ENCODE peak calls at places on chromosome 18, in four cellular contexts. One of them, this sample, is unnamed.

GRCh38 chr18:37607281-37607680 is 41.7 kb upstream of the CELF4 start:
- DNase-seq in nephron progenitor cell: no peak
- DNase-seq in B cell: no peak
- DNase-seq in CD8-positive, alpha-beta T cell: no peak
- DNase-seq in this sample: no peak

GRCh38 chr18:10318686-10318960 is 135.8 kb upstream of the APCDD1 start:
- DNase-seq in nephron progenitor cell: no peak
- DNase-seq in CD8-positive, alpha-beta T cell: no peak
- DNase-seq in B cell: no peak
- DNase-seq in this sample: no peak

GRCh38 chr18:74796928-74797576 is 199.4 kb downstream of the ZNF407 start:
- DNase-seq in B cell: no peak
- DNase-seq in nephron progenitor cell: no peak
- DNase-seq in CD8-positive, alpha-beta T cell: no peak
- DNase-seq in this sample: no peak

GRCh38 chr18:34352385-34353163 is 127.9 kb upstream of the NOL4 start:
- DNase-seq in B cell: no peak
- DNase-seq in nephron progenitor cell: no peak
- DNase-seq in CD8-positive, alpha-beta T cell: no peak
- DNase-seq in this sample: no peak

GRCh38 chr18:11121426-11121825 is 27.9 kb downstream of the PIEZO2 start:
- DNase-seq in B cell: no peak
- DNase-seq in nephron progenitor cell: no peak
- DNase-seq in CD8-positive, alpha-beta T cell: no peak
- DNase-seq in this sample: no peak

GRCh38 chr18:3869848-3870247 is 419.9 kb downstream of the TGIF1 start:
- DNase-seq in nephron progenitor cell: no peak
- DNase-seq in B cell: no peak
- DNase-seq in CD8-positive, alpha-beta T cell: no peak
- DNase-seq in this sample: no peak

GRCh38 chr18:73979742-73980141 is 167.9 kb downstream of the FBXO15 start:
- DNase-seq in B cell: no peak
- DNase-seq in nephron progenitor cell: no peak
- DNase-seq in CD8-positive, alpha-beta T cell: no peak
- DNase-seq in this sample: no peak

GRCh38 chr18:44771957-44772917 is 91.5 kb downstream of the SETBP1 start:
- DNase-seq in B cell: no peak
- DNase-seq in nephron progenitor cell: no peak
- DNase-seq in CD8-positive, alpha-beta T cell: no peak
- DNase-seq in this sample: peak

This sample was measured in sciatic nerve.